ENCODE peak calls at places on chromosomes 16 and 17, in eight cellular contexts. One of them, this sample, is unnamed.

GRCh38 chr17:49980703-49981197 is 11.8 kb downstream of the DLX4 start:
- DNase-seq in GM10248: no peak
- DNase-seq in GM06990: no peak
- DNase-seq in CD4-positive, alpha-beta T cell: no peak
- DNase-seq in thoracic aorta: no peak
- DNase-seq in HCT116: no peak
- DNase-seq in transverse colon: no peak
- DNase-seq in kidney: no peak
- DNase-seq in this sample: no peak

GRCh38 chr17:47653442-47653841 is 3.7 kb downstream of the KPNB1 start:
- DNase-seq in GM10248: no peak
- DNase-seq in GM06990: no peak
- DNase-seq in CD4-positive, alpha-beta T cell: no peak
- DNase-seq in thoracic aorta: no peak
- DNase-seq in HCT116: no peak
- DNase-seq in transverse colon: no peak
- DNase-seq in kidney: no peak
- DNase-seq in this sample: no peak

GRCh38 chr17:4405038-4405669 is 28.6 kb upstream of the SPNS3 start:
- DNase-seq in GM10248: no peak
- DNase-seq in GM06990: peak; percentile 58
- DNase-seq in CD4-positive, alpha-beta T cell: no peak
- DNase-seq in thoracic aorta: no peak
- DNase-seq in HCT116: no peak
- DNase-seq in transverse colon: no peak
- DNase-seq in kidney: no peak
- DNase-seq in this sample: no peak

GRCh38 chr17:15405016-15405415 is 62.4 kb downstream of the CDRT4 start:
- DNase-seq in GM10248: no peak
- DNase-seq in GM06990: no peak
- DNase-seq in CD4-positive, alpha-beta T cell: no peak
- DNase-seq in thoracic aorta: no peak
- DNase-seq in HCT116: no peak
- DNase-seq in transverse colon: no peak
- DNase-seq in kidney: no peak
- DNase-seq in this sample: peak; percentile 67

GRCh38 chr17:65287040-65287439 is 149.9 kb downstream of the RGS9 start:
- DNase-seq in GM10248: no peak
- DNase-seq in GM06990: no peak
- DNase-seq in CD4-positive, alpha-beta T cell: no peak
- DNase-seq in thoracic aorta: no peak
- DNase-seq in HCT116: no peak
- DNase-seq in transverse colon: no peak
- DNase-seq in kidney: no peak
- DNase-seq in this sample: no peak

GRCh38 chr17:15263680-15264079 is 1.4 kb downstream of the PMP22 start:
- DNase-seq in GM10248: no peak
- DNase-seq in GM06990: no peak
- DNase-seq in CD4-positive, alpha-beta T cell: no peak
- DNase-seq in thoracic aorta: no peak
- DNase-seq in HCT116: no peak
- DNase-seq in transverse colon: no peak
- DNase-seq in kidney: no peak
- DNase-seq in this sample: no peak

GRCh38 chr17:60439501-60439900 is 17.2 kb downstream of the CHCT1 start:
- DNase-seq in GM10248: peak; percentile 38
- DNase-seq in GM06990: no peak
- DNase-seq in CD4-positive, alpha-beta T cell: no peak
- DNase-seq in thoracic aorta: no peak
- DNase-seq in HCT116: no peak
- DNase-seq in transverse colon: no peak
- DNase-seq in kidney: no peak
- DNase-seq in this sample: no peak

GRCh38 chr17:7548585-7549400 is at the start of gene TNFSF12:
- DNase-seq in GM10248: peak; percentile 76
- DNase-seq in GM06990: peak; percentile 64
- DNase-seq in CD4-positive, alpha-beta T cell: peak; percentile 36
- DNase-seq in thoracic aorta: no peak
- DNase-seq in HCT116: no peak
- DNase-seq in transverse colon: peak; percentile 72
- DNase-seq in kidney: peak; percentile 91
- DNase-seq in this sample: peak; percentile 88

GRCh38 chr16:84061236-84061830 is 18.7 kb upstream of the SLC38A8 start:
- DNase-seq in GM10248: no peak
- DNase-seq in GM06990: no peak
- DNase-seq in CD4-positive, alpha-beta T cell: no peak
- DNase-seq in thoracic aorta: no peak
- DNase-seq in HCT116: no peak
- DNase-seq in transverse colon: no peak
- DNase-seq in kidney: peak; percentile 48
- DNase-seq in this sample: no peak

GRCh38 chr17:64131606-64132270 is 1.8 kb upstream of the ERN1 start:
- DNase-seq in GM10248: no peak
- DNase-seq in GM06990: peak; percentile 59
- DNase-seq in CD4-positive, alpha-beta T cell: no peak
- DNase-seq in thoracic aorta: no peak
- DNase-seq in HCT116: no peak
- DNase-seq in transverse colon: no peak
- DNase-seq in kidney: no peak
- DNase-seq in this sample: no peak

GRCh38 chr16:57720142-57720575 is 15.4 kb upstream of the KATNB1 start:
- DNase-seq in GM10248: peak; percentile 66
- DNase-seq in GM06990: no peak
- DNase-seq in CD4-positive, alpha-beta T cell: peak; percentile 22
- DNase-seq in thoracic aorta: no peak
- DNase-seq in HCT116: no peak
- DNase-seq in transverse colon: peak; percentile 48
- DNase-seq in kidney: no peak
- DNase-seq in this sample: peak; percentile 64

DNA sequence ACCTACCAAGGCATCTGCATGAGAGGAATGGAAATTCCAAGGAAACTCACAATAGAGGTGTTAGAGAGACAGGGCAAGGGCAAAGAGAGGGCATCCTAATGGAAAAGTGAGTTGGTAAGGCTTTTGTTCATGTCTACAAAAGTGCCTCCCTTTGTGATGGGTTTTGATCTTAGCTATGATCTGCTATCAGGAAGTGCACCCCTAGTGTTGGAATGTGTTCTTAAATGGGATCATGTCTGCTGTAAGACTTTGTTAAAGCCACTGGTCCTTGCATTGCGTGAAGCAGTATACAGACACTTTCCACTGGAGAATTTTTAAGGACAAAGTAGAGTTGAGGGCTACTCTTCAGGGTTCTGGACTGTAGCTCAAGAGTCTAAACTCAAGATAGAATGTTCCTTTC is 92.0 kb downstream of the MAP2K6 start:
- DNase-seq in GM10248: no peak
- DNase-seq in GM06990: no peak
- DNase-seq in CD4-positive, alpha-beta T cell: no peak
- DNase-seq in thoracic aorta: no peak
- DNase-seq in HCT116: no peak
- DNase-seq in transverse colon: no peak
- DNase-seq in kidney: no peak
- DNase-seq in this sample: no peak
- TF ChIP-seq CTCF in GM10248: peak; percentile 5
- TF ChIP-seq CTCF in GM06990: peak; percentile 17
- TF ChIP-seq CTCF in CD4-positive, alpha-beta T cell: peak; percentile 22
- TF ChIP-seq CTCF in thoracic aorta: no peak
- TF ChIP-seq CTCF in HCT116: peak; percentile 70
- TF ChIP-seq CTCF in transverse colon: peak; percentile 17
- TF ChIP-seq CTCF in kidney: peak; percentile 7
- TF ChIP-seq CTCF in this sample: peak; percentile 16

DNA sequence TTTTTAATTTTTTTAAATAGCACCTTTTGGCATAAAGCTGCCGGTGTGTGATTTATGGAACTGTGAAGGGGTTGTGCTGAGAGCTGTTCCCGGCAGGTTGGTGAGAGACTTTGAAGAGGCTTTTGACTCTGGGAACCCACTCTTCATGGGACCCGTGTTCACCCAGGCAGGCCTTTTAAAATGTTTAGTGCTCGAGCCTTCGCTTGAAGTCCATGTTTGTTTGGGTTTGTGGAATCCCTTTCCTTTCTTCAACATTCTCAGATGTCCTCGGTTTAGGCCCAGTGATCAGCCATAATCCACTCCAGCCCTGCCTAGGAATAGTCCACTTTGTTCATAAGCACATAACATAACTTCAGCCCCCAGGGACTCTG is 145.4 kb upstream of the IRX3 start:
- DNase-seq in GM10248: no peak
- DNase-seq in GM06990: no peak
- DNase-seq in CD4-positive, alpha-beta T cell: no peak
- DNase-seq in thoracic aorta: no peak
- DNase-seq in HCT116: no peak
- DNase-seq in transverse colon: no peak
- DNase-seq in kidney: no peak
- DNase-seq in this sample: no peak
- TF ChIP-seq CTCF in GM10248: no peak
- TF ChIP-seq CTCF in GM06990: no peak
- TF ChIP-seq CTCF in CD4-positive, alpha-beta T cell: no peak
- TF ChIP-seq CTCF in thoracic aorta: no peak
- TF ChIP-seq CTCF in HCT116: no peak
- TF ChIP-seq CTCF in transverse colon: no peak
- TF ChIP-seq CTCF in kidney: no peak
- TF ChIP-seq CTCF in this sample: no peak

GRCh38 chr17:77558846-77559626 is 399.5 kb upstream of the TNRC6C start:
- DNase-seq in GM10248: no peak
- DNase-seq in GM06990: no peak
- DNase-seq in CD4-positive, alpha-beta T cell: no peak
- DNase-seq in thoracic aorta: no peak
- DNase-seq in HCT116: no peak
- DNase-seq in transverse colon: no peak
- DNase-seq in kidney: no peak
- DNase-seq in this sample: no peak
- TF ChIP-seq CTCF in GM10248: no peak
- TF ChIP-seq CTCF in GM06990: no peak
- TF ChIP-seq CTCF in CD4-positive, alpha-beta T cell: no peak
- TF ChIP-seq CTCF in thoracic aorta: no peak
- TF ChIP-seq CTCF in HCT116: no peak
- TF ChIP-seq CTCF in transverse colon: no peak
- TF ChIP-seq CTCF in kidney: no peak
- TF ChIP-seq CTCF in this sample: no peak

DNA sequence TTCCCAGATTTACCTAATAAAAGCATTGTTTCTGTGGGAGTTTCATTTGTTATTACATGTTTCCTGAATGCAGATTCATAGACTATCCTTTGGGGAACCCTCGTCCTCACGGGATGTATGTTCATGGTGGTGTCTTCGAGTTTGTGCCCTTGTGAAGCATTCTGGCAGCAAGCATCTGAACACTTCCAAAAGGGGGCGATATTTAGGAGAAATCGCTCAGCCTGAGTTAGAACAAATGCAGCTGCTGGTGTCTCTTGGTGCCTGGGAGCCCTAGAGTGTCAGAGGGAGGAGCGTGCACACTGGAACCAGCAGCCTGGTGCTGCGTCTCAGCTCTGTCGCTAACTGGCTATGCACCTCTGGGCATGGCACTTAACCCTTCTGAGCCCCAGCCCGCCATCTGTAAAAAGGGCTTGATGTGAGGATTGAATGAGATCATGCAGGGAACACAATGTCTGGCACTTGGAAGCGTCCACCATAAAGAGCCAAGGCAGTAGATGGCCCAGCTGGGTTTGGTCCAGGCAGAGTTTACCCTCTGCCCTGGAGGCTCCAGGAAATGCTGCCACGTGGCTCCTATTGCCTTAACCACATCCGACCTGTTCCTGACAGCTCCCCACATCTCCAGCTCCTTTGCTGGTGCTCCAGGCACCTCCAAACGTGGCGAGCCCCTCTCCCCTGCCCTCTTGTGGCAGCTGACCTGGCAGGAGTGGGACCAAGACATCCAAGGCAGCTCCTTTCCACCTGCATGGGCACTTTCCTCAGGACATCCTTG is 25.0 kb upstream of the C16orf78 start:
- DNase-seq in GM10248: no peak
- DNase-seq in GM06990: no peak
- DNase-seq in CD4-positive, alpha-beta T cell: no peak
- DNase-seq in thoracic aorta: no peak
- DNase-seq in HCT116: peak; percentile 3
- DNase-seq in transverse colon: no peak
- DNase-seq in kidney: no peak
- DNase-seq in this sample: no peak
- TF ChIP-seq CTCF in GM10248: no peak
- TF ChIP-seq CTCF in GM06990: peak; percentile 31
- TF ChIP-seq CTCF in CD4-positive, alpha-beta T cell: no peak
- TF ChIP-seq CTCF in thoracic aorta: no peak
- TF ChIP-seq CTCF in HCT116: peak; percentile 24
- TF ChIP-seq CTCF in transverse colon: no peak
- TF ChIP-seq CTCF in kidney: no peak
- TF ChIP-seq CTCF in this sample: no peak

GRCh38 chr16:11045441-11045840 is 101.1 kb downstream of the CLEC16A start:
- DNase-seq in GM10248: no peak
- DNase-seq in GM06990: no peak
- DNase-seq in CD4-positive, alpha-beta T cell: no peak
- DNase-seq in thoracic aorta: no peak
- DNase-seq in HCT116: no peak
- DNase-seq in transverse colon: no peak
- DNase-seq in kidney: no peak
- DNase-seq in this sample: no peak
- TF ChIP-seq CTCF in GM10248: no peak
- TF ChIP-seq CTCF in GM06990: no peak
- TF ChIP-seq CTCF in CD4-positive, alpha-beta T cell: no peak
- TF ChIP-seq CTCF in thoracic aorta: no peak
- TF ChIP-seq CTCF in HCT116: no peak
- TF ChIP-seq CTCF in transverse colon: no peak
- TF ChIP-seq CTCF in kidney: no peak
- TF ChIP-seq CTCF in this sample: no peak

GRCh38 chr17:38341035-38341721 is 2.6 kb downstream of the GPR179 start:
- DNase-seq in GM10248: no peak
- DNase-seq in GM06990: no peak
- DNase-seq in CD4-positive, alpha-beta T cell: no peak
- DNase-seq in thoracic aorta: no peak
- DNase-seq in HCT116: no peak
- DNase-seq in transverse colon: peak; percentile 43
- DNase-seq in kidney: peak; percentile 68
- DNase-seq in this sample: peak; percentile 64
- TF ChIP-seq CTCF in GM10248: no peak
- TF ChIP-seq CTCF in GM06990: no peak
- TF ChIP-seq CTCF in CD4-positive, alpha-beta T cell: no peak
- TF ChIP-seq CTCF in thoracic aorta: no peak
- TF ChIP-seq CTCF in HCT116: no peak
- TF ChIP-seq CTCF in transverse colon: no peak
- TF ChIP-seq CTCF in kidney: no peak
- TF ChIP-seq CTCF in this sample: no peak

DNA sequence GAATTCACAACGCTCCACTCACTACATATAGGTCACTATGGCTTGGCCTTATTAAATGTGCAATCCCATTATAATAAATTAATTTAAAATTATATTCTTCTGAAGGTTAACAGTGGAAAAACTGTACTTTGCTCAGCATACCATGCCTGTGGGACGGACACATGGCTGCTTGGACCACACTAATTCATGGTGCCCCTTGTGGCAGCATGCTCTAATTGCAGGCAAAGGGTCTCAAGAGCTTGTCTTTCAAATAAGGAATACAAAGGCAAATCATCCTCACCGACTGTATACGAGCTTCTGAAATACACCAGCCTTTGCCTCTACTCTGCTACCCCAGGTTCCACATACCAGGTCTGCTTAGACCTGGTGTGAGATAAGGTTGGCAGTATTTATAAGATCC is 11.7 kb downstream of the SMPD3 start:
- DNase-seq in GM10248: no peak
- DNase-seq in GM06990: no peak
- DNase-seq in CD4-positive, alpha-beta T cell: no peak
- DNase-seq in thoracic aorta: no peak
- DNase-seq in HCT116: peak; percentile 16
- DNase-seq in transverse colon: no peak
- DNase-seq in kidney: no peak
- DNase-seq in this sample: peak; percentile 51
- TF ChIP-seq CTCF in GM10248: no peak
- TF ChIP-seq CTCF in GM06990: peak; percentile 38
- TF ChIP-seq CTCF in CD4-positive, alpha-beta T cell: no peak
- TF ChIP-seq CTCF in thoracic aorta: no peak
- TF ChIP-seq CTCF in HCT116: peak; percentile 60
- TF ChIP-seq CTCF in transverse colon: peak; percentile 14
- TF ChIP-seq CTCF in kidney: no peak
- TF ChIP-seq CTCF in this sample: no peak